ENCODE peak calls at places on chromosomes 2 and 18, in nine cellular contexts. One of them, this sample, is unnamed.
A peak's percentile ranks its signal among the peaks of the same experiment; 100 is the strongest.

GRCh38 chr18:63306249-63306648 is 13.3 kb downstream of the BCL2 start:
- DNase-seq in fibroblast of lung: no peak
- DNase-seq in Calu3: no peak
- DNase-seq in fibroblast of mammary gland: no peak
- DNase-seq in CD8-positive, alpha-beta T cell: no peak
- DNase-seq in GM13977: no peak
- DNase-seq in MM.1S: no peak
- DNase-seq in GM12865: no peak
- DNase-seq in RWPE1: no peak
- DNase-seq in this sample: no peak

GRCh38 chr2:109467701-109468100 is 146.1 kb downstream of the SEPTIN10 start:
- DNase-seq in CD8-positive, alpha-beta T cell: no peak
- DNase-seq in GM13977: no peak
- DNase-seq in GM12865: no peak
- DNase-seq in Calu3: no peak
- DNase-seq in fibroblast of lung: no peak
- DNase-seq in RWPE1: no peak
- DNase-seq in fibroblast of mammary gland: no peak
- DNase-seq in MM.1S: no peak
- DNase-seq in this sample: no peak

GRCh38 chr2:41949541-41950439 is 98.0 kb upstream of the PKDCC start:
- DNase-seq in MM.1S: no peak
- DNase-seq in Calu3: no peak
- DNase-seq in CD8-positive, alpha-beta T cell: no peak
- DNase-seq in RWPE1: no peak
- DNase-seq in GM13977: no peak
- DNase-seq in fibroblast of mammary gland: no peak
- DNase-seq in GM12865: no peak
- DNase-seq in fibroblast of lung: no peak
- DNase-seq in this sample: no peak

GRCh38 chr2:47520825-47521665 is 118.1 kb downstream of the MSH2 start:
- DNase-seq in fibroblast of mammary gland: peak; percentile 44
- DNase-seq in GM12865: peak; percentile 94
- DNase-seq in Calu3: no peak
- DNase-seq in CD8-positive, alpha-beta T cell: peak; percentile 74
- DNase-seq in RWPE1: peak; percentile 16
- DNase-seq in fibroblast of lung: peak; percentile 55
- DNase-seq in MM.1S: peak; percentile 73
- DNase-seq in GM13977: peak; percentile 91
- DNase-seq in this sample: peak; percentile 93

GRCh38 chr2:70919672-70920366 is 15.9 kb upstream of the ATP6V1B1 start:
- DNase-seq in fibroblast of mammary gland: peak; percentile 72
- DNase-seq in GM13977: peak; percentile 79
- DNase-seq in Calu3: peak; percentile 92
- DNase-seq in RWPE1: peak; percentile 63
- DNase-seq in MM.1S: peak; percentile 68
- DNase-seq in GM12865: peak; percentile 72
- DNase-seq in CD8-positive, alpha-beta T cell: peak; percentile 73
- DNase-seq in fibroblast of lung: peak; percentile 78
- DNase-seq in this sample: peak; percentile 78

GRCh38 chr2:154243685-154244084 is 372.0 kb downstream of the GALNT13 start:
- DNase-seq in Calu3: no peak
- DNase-seq in RWPE1: no peak
- DNase-seq in GM12865: no peak
- DNase-seq in fibroblast of lung: no peak
- DNase-seq in MM.1S: no peak
- DNase-seq in fibroblast of mammary gland: no peak
- DNase-seq in GM13977: no peak
- DNase-seq in CD8-positive, alpha-beta T cell: no peak
- DNase-seq in this sample: no peak

GRCh38 chr2:190882831-190883582 is 2.4 kb downstream of the GLS start:
- DNase-seq in MM.1S: peak; percentile 10
- DNase-seq in GM12865: peak; percentile 35
- DNase-seq in RWPE1: no peak
- DNase-seq in GM13977: no peak
- DNase-seq in Calu3: no peak
- DNase-seq in fibroblast of lung: no peak
- DNase-seq in CD8-positive, alpha-beta T cell: no peak
- DNase-seq in fibroblast of mammary gland: no peak
- DNase-seq in this sample: no peak

GRCh38 chr2:65300772-65301711 is 73.4 kb downstream of the ACTR2 start:
- DNase-seq in CD8-positive, alpha-beta T cell: peak; percentile 69
- DNase-seq in GM12865: peak; percentile 92
- DNase-seq in fibroblast of lung: peak; percentile 86
- DNase-seq in GM13977: peak; percentile 87
- DNase-seq in fibroblast of mammary gland: peak; percentile 92
- DNase-seq in MM.1S: peak; percentile 92
- DNase-seq in Calu3: no peak
- DNase-seq in RWPE1: no peak
- DNase-seq in this sample: peak; percentile 84

GRCh38 chr2:156903335-156903734 is 354.2 kb upstream of the GALNT5 start:
- DNase-seq in CD8-positive, alpha-beta T cell: no peak
- DNase-seq in fibroblast of lung: no peak
- DNase-seq in Calu3: no peak
- DNase-seq in GM12865: no peak
- DNase-seq in RWPE1: no peak
- DNase-seq in fibroblast of mammary gland: peak; percentile 28
- DNase-seq in GM13977: no peak
- DNase-seq in MM.1S: no peak
- DNase-seq in this sample: no peak

GRCh38 chr2:37415128-37415817 is 70.8 kb downstream of the QPCT start:
- DNase-seq in fibroblast of lung: peak; percentile 66
- DNase-seq in GM12865: peak; percentile 28
- DNase-seq in GM13977: no peak
- DNase-seq in RWPE1: no peak
- DNase-seq in MM.1S: no peak
- DNase-seq in CD8-positive, alpha-beta T cell: no peak
- DNase-seq in Calu3: no peak
- DNase-seq in fibroblast of mammary gland: peak; percentile 45
- DNase-seq in this sample: peak; percentile 28
- TF ChIP-seq CTCF in fibroblast of lung: peak; percentile 42
- TF ChIP-seq CTCF in GM12865: no peak
- TF ChIP-seq CTCF in GM13977: peak; percentile 51
- TF ChIP-seq CTCF in RWPE1: no peak
- TF ChIP-seq CTCF in MM.1S: no peak
- TF ChIP-seq CTCF in CD8-positive, alpha-beta T cell: no peak
- TF ChIP-seq CTCF in Calu3: no peak
- TF ChIP-seq CTCF in fibroblast of mammary gland: peak; percentile 29
- TF ChIP-seq CTCF in this sample: no peak

DNA sequence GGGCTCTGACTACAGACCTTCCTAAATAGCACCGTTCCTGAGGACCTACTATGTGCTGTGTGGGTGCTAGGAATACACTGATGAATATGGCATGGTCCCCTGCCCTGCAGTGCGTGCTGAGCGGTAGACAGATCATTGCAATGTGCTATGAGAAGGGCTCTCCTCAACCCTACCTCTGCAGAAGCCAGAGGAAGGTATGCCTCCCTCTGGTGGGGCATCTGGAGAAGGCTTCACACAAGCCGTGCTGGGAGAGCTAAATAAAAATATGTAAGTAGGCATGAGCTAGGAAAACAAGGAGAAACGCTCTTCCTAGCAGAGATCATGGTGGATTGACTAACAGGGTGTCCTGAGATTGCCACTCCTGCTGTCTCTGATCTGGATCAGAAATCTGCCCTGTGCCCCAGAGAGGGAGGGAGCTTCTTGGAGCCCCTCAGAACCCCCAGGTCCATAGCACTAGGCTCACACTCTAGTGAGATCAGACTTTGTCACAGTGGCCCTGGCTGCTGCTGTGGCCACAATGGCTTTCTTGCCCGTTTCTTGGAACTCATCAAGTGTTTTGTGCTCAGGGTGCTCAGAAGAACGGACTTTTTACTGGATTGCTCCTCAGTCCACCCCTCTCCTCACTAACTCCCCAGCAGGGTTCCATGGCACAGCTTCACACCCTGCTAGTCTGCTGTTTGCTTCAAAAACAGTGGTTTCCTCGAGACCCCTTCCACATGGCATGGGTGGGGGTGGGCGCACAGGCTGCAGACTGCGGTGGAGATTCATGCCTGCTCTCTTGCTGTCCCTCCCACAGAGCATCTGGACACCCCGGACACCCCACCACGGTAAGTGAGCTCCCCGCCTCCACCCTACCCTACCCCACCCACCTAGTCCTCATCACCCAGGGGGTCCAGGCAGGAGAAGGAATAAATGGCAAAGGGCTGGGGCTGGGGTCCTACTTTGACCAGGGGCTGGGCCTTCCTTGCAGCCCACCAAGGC is 14.2 kb downstream of the SIGLEC15 start:
- DNase-seq in RWPE1: no peak
- DNase-seq in Calu3: peak; percentile 71
- DNase-seq in GM12865: peak; percentile 47
- DNase-seq in fibroblast of lung: peak; percentile 80
- DNase-seq in fibroblast of mammary gland: peak; percentile 83
- DNase-seq in GM13977: no peak
- DNase-seq in CD8-positive, alpha-beta T cell: no peak
- DNase-seq in MM.1S: no peak
- DNase-seq in this sample: no peak
- TF ChIP-seq CTCF in RWPE1: no peak
- TF ChIP-seq CTCF in Calu3: peak; percentile 72
- TF ChIP-seq CTCF in GM12865: peak; percentile 31
- TF ChIP-seq CTCF in fibroblast of lung: peak; percentile 81
- TF ChIP-seq CTCF in fibroblast of mammary gland: peak; percentile 88
- TF ChIP-seq CTCF in GM13977: peak; percentile 31
- TF ChIP-seq CTCF in CD8-positive, alpha-beta T cell: no peak
- TF ChIP-seq CTCF in MM.1S: no peak
- TF ChIP-seq CTCF in this sample: no peak

GRCh38 chr2:4424153-4424552 is 720.8 kb downstream of the DCDC2C start:
- DNase-seq in GM12865: no peak
- DNase-seq in Calu3: no peak
- DNase-seq in RWPE1: no peak
- DNase-seq in fibroblast of mammary gland: no peak
- DNase-seq in fibroblast of lung: no peak
- DNase-seq in MM.1S: no peak
- DNase-seq in GM13977: no peak
- DNase-seq in CD8-positive, alpha-beta T cell: no peak
- DNase-seq in this sample: no peak

GRCh38 chr2:4415810-4416413 is 712.5 kb downstream of the DCDC2C start:
- DNase-seq in fibroblast of lung: no peak
- DNase-seq in fibroblast of mammary gland: no peak
- DNase-seq in GM13977: no peak
- DNase-seq in RWPE1: no peak
- DNase-seq in CD8-positive, alpha-beta T cell: no peak
- DNase-seq in MM.1S: no peak
- DNase-seq in Calu3: no peak
- DNase-seq in GM12865: no peak
- DNase-seq in this sample: no peak

GRCh38 chr2:4420032-4420431 is 716.7 kb downstream of the DCDC2C start:
- DNase-seq in Calu3: no peak
- DNase-seq in GM12865: peak; percentile 14
- DNase-seq in fibroblast of mammary gland: no peak
- DNase-seq in fibroblast of lung: no peak
- DNase-seq in GM13977: no peak
- DNase-seq in RWPE1: no peak
- DNase-seq in MM.1S: no peak
- DNase-seq in CD8-positive, alpha-beta T cell: no peak
- DNase-seq in this sample: no peak
- TF ChIP-seq CTCF in Calu3: no peak
- TF ChIP-seq CTCF in GM12865: no peak
- TF ChIP-seq CTCF in fibroblast of mammary gland: no peak
- TF ChIP-seq CTCF in fibroblast of lung: no peak
- TF ChIP-seq CTCF in GM13977: no peak
- TF ChIP-seq CTCF in RWPE1: no peak
- TF ChIP-seq CTCF in MM.1S: no peak
- TF ChIP-seq CTCF in CD8-positive, alpha-beta T cell: no peak
- TF ChIP-seq CTCF in this sample: no peak

DNA sequence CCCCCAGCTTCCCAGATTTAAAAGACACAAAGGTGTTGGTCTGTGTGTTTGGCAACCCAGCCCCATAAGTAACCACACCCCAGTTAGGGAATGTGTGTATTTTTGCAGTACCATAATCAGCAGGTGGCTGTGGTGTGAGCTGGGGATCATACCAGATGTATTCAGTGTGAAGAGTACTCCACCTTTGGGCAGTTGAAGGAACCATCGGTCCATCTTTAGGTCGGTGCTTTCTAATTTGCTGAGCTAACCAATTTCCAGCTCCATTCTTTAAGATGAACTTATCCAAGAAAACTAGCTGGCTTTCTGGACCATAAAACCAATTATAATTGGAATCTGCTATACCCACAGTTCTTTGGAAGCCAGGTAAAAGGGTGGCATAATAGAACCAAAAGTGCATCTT is 3.2 kb downstream of the DSEL start:
- DNase-seq in CD8-positive, alpha-beta T cell: no peak
- DNase-seq in fibroblast of lung: peak; percentile 7
- DNase-seq in GM13977: no peak
- DNase-seq in RWPE1: no peak
- DNase-seq in GM12865: peak; percentile 8
- DNase-seq in MM.1S: peak; percentile 19
- DNase-seq in Calu3: no peak
- DNase-seq in fibroblast of mammary gland: no peak
- DNase-seq in this sample: no peak
- TF ChIP-seq CTCF in CD8-positive, alpha-beta T cell: no peak
- TF ChIP-seq CTCF in fibroblast of lung: no peak
- TF ChIP-seq CTCF in GM13977: peak; percentile 10
- TF ChIP-seq CTCF in RWPE1: no peak
- TF ChIP-seq CTCF in GM12865: no peak
- TF ChIP-seq CTCF in MM.1S: no peak
- TF ChIP-seq CTCF in Calu3: no peak
- TF ChIP-seq CTCF in fibroblast of mammary gland: no peak
- TF ChIP-seq CTCF in this sample: no peak

GRCh38 chr2:159266554-159266953 is 19.9 kb downstream of the WDSUB1 start:
- DNase-seq in GM13977: no peak
- DNase-seq in MM.1S: no peak
- DNase-seq in CD8-positive, alpha-beta T cell: no peak
- DNase-seq in RWPE1: no peak
- DNase-seq in Calu3: no peak
- DNase-seq in fibroblast of mammary gland: no peak
- DNase-seq in GM12865: peak; percentile 10
- DNase-seq in fibroblast of lung: no peak
- DNase-seq in this sample: no peak

GRCh38 chr2:159265171-159265576 is 21.3 kb downstream of the WDSUB1 start:
- DNase-seq in CD8-positive, alpha-beta T cell: no peak
- DNase-seq in GM13977: no peak
- DNase-seq in MM.1S: no peak
- DNase-seq in Calu3: no peak
- DNase-seq in RWPE1: no peak
- DNase-seq in fibroblast of mammary gland: peak; percentile 10
- DNase-seq in fibroblast of lung: no peak
- DNase-seq in GM12865: no peak
- DNase-seq in this sample: no peak

GRCh38 chr2:159267926-159268325 is 18.6 kb downstream of the WDSUB1 start:
- DNase-seq in CD8-positive, alpha-beta T cell: no peak
- DNase-seq in fibroblast of mammary gland: no peak
- DNase-seq in Calu3: no peak
- DNase-seq in GM12865: no peak
- DNase-seq in MM.1S: no peak
- DNase-seq in RWPE1: no peak
- DNase-seq in GM13977: no peak
- DNase-seq in fibroblast of lung: peak; percentile 48
- DNase-seq in this sample: no peak

GRCh38 chr2:159262904-159263303 is 23.6 kb downstream of the WDSUB1 start:
- DNase-seq in GM12865: no peak
- DNase-seq in Calu3: no peak
- DNase-seq in GM13977: no peak
- DNase-seq in fibroblast of mammary gland: peak; percentile 4
- DNase-seq in MM.1S: no peak
- DNase-seq in fibroblast of lung: no peak
- DNase-seq in RWPE1: no peak
- DNase-seq in CD8-positive, alpha-beta T cell: no peak
- DNase-seq in this sample: no peak

GRCh38 chr2:159262226-159262625 is 24.3 kb downstream of the WDSUB1 start:
- DNase-seq in fibroblast of mammary gland: peak; percentile 7
- DNase-seq in fibroblast of lung: no peak
- DNase-seq in RWPE1: no peak
- DNase-seq in GM13977: no peak
- DNase-seq in MM.1S: no peak
- DNase-seq in CD8-positive, alpha-beta T cell: no peak
- DNase-seq in Calu3: no peak
- DNase-seq in GM12865: no peak
- DNase-seq in this sample: no peak
- TF ChIP-seq CTCF in fibroblast of mammary gland: no peak
- TF ChIP-seq CTCF in fibroblast of lung: no peak
- TF ChIP-seq CTCF in RWPE1: no peak
- TF ChIP-seq CTCF in GM13977: no peak
- TF ChIP-seq CTCF in MM.1S: no peak
- TF ChIP-seq CTCF in CD8-positive, alpha-beta T cell: no peak
- TF ChIP-seq CTCF in Calu3: no peak
- TF ChIP-seq CTCF in GM12865: no peak
- TF ChIP-seq CTCF in this sample: no peak